ENCODE peak calls at places on chromosomes 4 and X, in eight cellular contexts. N is SK-MEL-5, I is keratinocyte, Z is fibroblast of mammary gland, T is amygdala, A is endothelial cell, H is SHP77, X is naive B cell. F is an unnamed sample.

GRCh38 chrX:123976671-123977316 is 15.3 kb downstream of the STAG2 start:
- DNase-seq in Z (peak; percentile 58), I (no peak), T (no peak), H (no peak), X (no peak), N (peak; percentile 70), A (no peak), F (no peak)

GRCh38 chr4:15753786-15754185 is 24.3 kb upstream of the CD38 start:
- DNase-seq in X (no peak), N (no peak), Z (peak; percentile 11), A (no peak), I (no peak), T (no peak), H (no peak), F (no peak)

GRCh38 chr4:57342406-57342805 is 232.2 kb upstream of the IGFBP7 start:
- DNase-seq in I (no peak), Z (peak; percentile 26), A (no peak), X (no peak), H (no peak), N (no peak), T (no peak), F (no peak)

GRCh38 chrX:154748712-154749339 is 2.1 kb downstream of the GAB3 start:
- DNase-seq in A (peak; percentile 40), H (peak; percentile 13), I (no peak), N (peak; percentile 69), Z (peak; percentile 62), T (peak; percentile 16), X (peak; percentile 55), F (no peak)

GRCh38 chr4:183635737-183636136 is 23.2 kb downstream of the RWDD4 start:
- DNase-seq in I (no peak), H (no peak), Z (no peak), A (no peak), N (no peak), X (no peak), T (no peak), F (no peak)

GRCh38 chrX:145609951-145610511 is 207.6 kb upstream of the SLITRK2 start:
- DNase-seq in X (no peak), A (no peak), H (no peak), T (no peak), I (no peak), Z (peak; percentile 69), N (peak; percentile 26), F (no peak)

GRCh38 chrX:129959493-129959832 is 23.0 kb upstream of the BCORL1 start:
- DNase-seq in T (no peak), I (no peak), Z (peak; percentile 17), X (no peak), H (no peak), A (no peak), N (no peak), F (no peak)

GRCh38 chrX:6052111-6052745 is 176.4 kb downstream of the NLGN4X start:
- DNase-seq in H (no peak), T (peak; percentile 11), Z (no peak), X (no peak), A (no peak), I (no peak), N (no peak), F (no peak)

GRCh38 chr4:24471623-24472510 is 112.5 kb downstream of the DHX15 start:
- DNase-seq in H (no peak), X (no peak), N (no peak), I (no peak), T (peak; percentile 33), A (peak; percentile 16), Z (no peak), F (no peak)

GRCh38 chr4:78775278-78776030 is 696 bp upstream of the BMP2K start:
- DNase-seq in T (peak; percentile 91), X (peak; percentile 93), A (peak; percentile 83), I (no peak), N (peak; percentile 78), Z (peak; percentile 73), H (peak; percentile 66), F (no peak)

GRCh38 chr4:743463-744211 is 38.0 kb downstream of the PCGF3 start:
- DNase-seq in I (no peak), T (no peak), A (no peak), X (no peak), N (no peak), H (no peak), Z (peak; percentile 44), F (no peak)

GRCh38 chr4:140296871-140297570 is 76.4 kb upstream of the SCOC start:
- DNase-seq in A (no peak), Z (no peak), T (peak; percentile 50), I (no peak), H (peak; percentile 7), X (no peak), N (no peak), F (no peak)

GRCh38 chr4:107814758-107815552 is 9.8 kb upstream of the SGMS2 start:
- DNase-seq in N (no peak), I (no peak), H (no peak), A (no peak), Z (no peak), T (no peak), X (no peak), F (no peak)

GRCh38 chr4:138919094-138919936 is 96.3 kb upstream of the NOCT start:
- DNase-seq in H (peak; percentile 64), N (peak; percentile 85), T (peak; percentile 86), X (peak; percentile 19), Z (peak; percentile 79), I (no peak), A (peak; percentile 87), F (no peak)

GRCh38 chr4:172786039-172786792 is 382.4 kb upstream of the GALNT7 start:
- DNase-seq in H (no peak), N (no peak), T (no peak), Z (peak; percentile 18), X (no peak), I (no peak), A (no peak), F (no peak)

GRCh38 chr4:38396091-38396490 is 267.9 kb upstream of the KLF3 start:
- DNase-seq in Z (no peak), N (no peak), T (no peak), H (no peak), I (no peak), X (no peak), A (no peak), F (no peak)

GRCh38 chr4:2725380-2725779 is 30.8 kb downstream of the TNIP2 start:
- DNase-seq in Z (no peak), N (no peak), T (no peak), H (no peak), I (no peak), A (no peak), X (no peak), F (no peak)

GRCh38 chr4:175784986-175785525 is 27.0 kb downstream of the GPM6A start:
- DNase-seq in Z (no peak), H (no peak), A (no peak), X (no peak), T (no peak), N (no peak), I (no peak), F (no peak)

GRCh38 chr4:1383728-1384591 is 22.3 kb downstream of the NKX1-1 start:
- DNase-seq in N (no peak), X (no peak), I (no peak), Z (no peak), H (no peak), A (no peak), T (no peak), F (no peak)

GRCh38 chr4:108072300-108072699 is 82.6 kb downstream of the HADH start:
- DNase-seq in T (no peak), N (no peak), A (no peak), H (no peak), X (no peak), I (no peak), Z (no peak), F (no peak)

GRCh38 chr4:180794352-180794751 is 1448.8 kb upstream of the TENM3 start:
- DNase-seq in A (no peak), Z (no peak), N (no peak), T (no peak), X (no peak), I (no peak), H (no peak), F (no peak)

F was measured in epithelial cell of prostate.